ENCODE peak calls at places on chromosomes 5 and 9, in ten cellular contexts. L is left ventricle myocardium inferior; F is CD8-positive, alpha-beta T cell; J is heart right ventricle; Q is naive thymus-derived CD4-positive, alpha-beta T cell; C is right atrium auricular region; T is IMR-90; N is upper lobe of right lung; Z is right lobe of liver; X is Panc1. Y is an unnamed sample. For H3K4me1, the result is how much of the 10 kb centered on the place peaks cover.

GRCh38 chr5:167460449-167461020 is 830.9 kb upstream of the WWC1 start:
- DNase-seq in J (no peak), F (no peak), C (no peak), L (no peak), T (no peak), Q (no peak), Z (no peak), X (no peak), N (no peak), Y (no peak)

GRCh38 chr5:89342106-89342876 is 459.3 kb upstream of the MEF2C start:
- DNase-seq in Q (no peak), C (no peak), Z (no peak), L (no peak), X (no peak), J (no peak), F (no peak), N (no peak), T (peak), Y (peak)

GRCh38 chr9:14212697-14213420 is 101.1 kb downstream of the NFIB start:
- DNase-seq in N (no peak), C (no peak), L (no peak), Q (no peak), F (no peak), Z (no peak), J (no peak), X (no peak), T (no peak), Y (no peak)

GRCh38 chr9:112494153-112494552 is 7.5 kb downstream of the KIAA1958 start:
- DNase-seq in N (no peak), Q (no peak), J (no peak), L (no peak), F (no peak), X (no peak), Z (no peak), T (no peak), C (no peak), Y (no peak)

GRCh38 chr9:36858805-36859375 is 175.2 kb downstream of the PAX5 start:
- DNase-seq in L (no peak), T (no peak), Q (no peak), X (no peak), J (no peak), Z (no peak), F (no peak), N (no peak), C (no peak), Y (no peak)

GRCh38 chr5:137014731-137015130 is 484.4 kb downstream of the SPOCK1 start:
- DNase-seq in N (no peak), T (no peak), L (no peak), Z (no peak), Q (no peak), C (no peak), J (no peak), X (no peak), F (no peak), Y (no peak)

GRCh38 chr5:142115937-142116614 is 7.5 kb downstream of the NDFIP1 start:
- DNase-seq in X (no peak), L (no peak), Q (no peak), Z (no peak), F (no peak), T (peak), C (no peak), N (no peak), J (peak), Y (peak)

GRCh38 chr9:72065076-72065475 is 4.7 kb upstream of the C9orf57 start:
- DNase-seq in T (no peak), N (no peak), J (no peak), C (no peak), L (no peak), X (no peak), Q (no peak), Z (no peak), F (no peak), Y (no peak)

GRCh38 chr9:136437839-136438547 is 1.7 kb downstream of the INPP5E start:
- DNase-seq in L (no peak), Q (no peak), Z (no peak), T (peak), N (no peak), X (no peak), C (no peak), J (no peak), F (peak), Y (no peak)

GRCh38 chr5:133938932-133939331 is 29.5 kb downstream of the C5orf15 start:
- DNase-seq in J (no peak), F (no peak), L (no peak), T (no peak), Q (no peak), Z (no peak), N (no peak), C (no peak), X (no peak), Y (no peak)

GRCh38 chr9:91185193-91185886 is 176.4 kb downstream of the AUH start:
- DNase-seq in X (no peak), C (peak), T (no peak), N (no peak), J (no peak), F (no peak), Q (no peak), L (no peak), Z (no peak), Y (no peak)

GRCh38 chr9:91680998-91681397 is 257.4 kb upstream of the NFIL3 start:
- DNase-seq in N (no peak), T (no peak), Z (no peak), J (no peak), L (no peak), F (no peak), X (no peak), Q (no peak), C (peak), Y (no peak)

GRCh38 chr5:52947851-52948250 is 41.3 kb upstream of the ITGA2 start:
- DNase-seq in J (no peak), T (peak), N (no peak), Q (no peak), X (no peak), L (no peak), Z (no peak), C (no peak), F (no peak), Y (no peak)
- H3K4me1 ChIP-seq in J (under half), T (under half), N (under half), Q (under half), X (under half), L (under half), Z (under half), C (under half), F (under half), Y (under half)

DNA sequence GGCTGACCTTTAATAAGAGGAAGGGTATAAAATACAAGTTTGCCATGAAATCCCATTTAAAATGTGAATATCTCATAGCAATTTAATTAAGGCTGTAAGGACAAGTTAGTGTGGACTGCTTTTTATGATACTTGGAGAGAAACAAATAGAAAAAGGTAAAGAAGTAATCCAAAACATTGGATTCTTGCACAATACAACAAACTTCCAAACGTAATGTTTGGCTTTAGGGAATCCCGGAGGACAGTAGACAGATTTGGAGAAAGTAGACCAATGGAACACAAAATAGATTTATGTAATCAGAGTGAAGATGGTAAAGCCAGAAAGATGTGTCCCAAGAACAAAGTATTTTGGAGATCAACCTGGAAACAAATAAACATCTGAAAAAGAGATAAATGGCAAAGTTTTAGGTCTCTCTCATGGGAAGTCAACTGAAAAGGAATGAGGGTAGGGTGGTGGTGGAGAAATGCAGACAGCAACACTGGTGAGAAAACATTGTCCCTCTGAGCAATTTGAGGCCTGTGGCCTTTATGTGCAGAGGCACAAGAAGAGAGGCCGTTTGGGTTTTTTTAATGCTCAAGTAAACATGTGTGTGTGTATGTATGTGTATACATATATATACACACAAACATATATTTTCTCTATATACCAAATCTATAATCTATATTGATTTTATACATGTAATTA is 620.6 kb downstream of the PDE4D start:
- DNase-seq in J (no peak), T (no peak), N (no peak), L (no peak), X (no peak), C (no peak), F (no peak), Z (no peak), Q (no peak), Y (no peak)
- H3K4me1 ChIP-seq in J (under half), T (under half), N (under half), L (under half), X (under half), C (under half), F (under half), Z (under half), Q (under half), Y (under half)

GRCh38 chr9:128846680-128847030 is 17.1 kb upstream of the SPOUT1 start:
- DNase-seq in J (no peak), F (no peak), T (no peak), X (no peak), Q (no peak), C (no peak), N (no peak), Z (no peak), L (no peak), Y (no peak)
- H3K4me1 ChIP-seq in J (under half), F (under half), T (under half), X (under half), Q (under half), C (under half), N (under half), Z (under half), L (under half), Y (under half)

GRCh38 chr5:10600629-10601245 is 36.9 kb downstream of the ANKRD33B start:
- DNase-seq in T (no peak), J (no peak), L (no peak), X (no peak), C (no peak), Z (no peak), F (no peak), N (no peak), Q (no peak), Y (peak)

GRCh38 chr5:10601246-10602030 is 37.6 kb downstream of the ANKRD33B start:
- DNase-seq in J (peak), T (peak), X (no peak), F (no peak), Q (no peak), C (peak), N (peak), L (peak), Z (peak), Y (peak)

GRCh38 chr5:10596886-10597451 is 33.1 kb downstream of the ANKRD33B start:
- DNase-seq in X (no peak), J (no peak), T (no peak), N (no peak), C (no peak), L (no peak), Q (no peak), F (no peak), Z (no peak), Y (no peak)

GRCh38 chr5:10599828-10600227 is 36.0 kb downstream of the ANKRD33B start:
- DNase-seq in T (peak), C (no peak), Z (no peak), J (no peak), L (no peak), X (no peak), Q (no peak), N (no peak), F (no peak), Y (peak)

DNA sequence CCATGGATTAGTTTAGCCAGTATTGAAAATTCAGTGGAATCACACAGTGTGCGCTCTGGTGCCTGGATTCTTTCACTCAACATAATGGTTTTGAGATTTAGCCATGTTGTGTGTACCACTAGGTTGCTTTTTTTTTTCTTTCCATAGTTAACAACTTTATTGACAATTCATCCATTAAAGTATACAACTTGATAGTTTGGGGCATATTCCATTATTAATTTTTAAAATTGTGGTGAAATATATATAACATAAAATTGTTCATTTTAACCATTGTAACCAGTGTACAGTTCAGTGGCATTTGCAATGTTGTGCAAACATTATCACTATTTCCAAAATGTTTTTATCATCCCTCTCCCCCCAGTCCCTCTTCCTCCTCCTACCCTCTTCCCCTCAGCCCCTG is 35.2 kb downstream of the ANKRD33B start:
- DNase-seq in T (no peak), L (no peak), X (no peak), Z (no peak), Q (no peak), N (no peak), C (no peak), J (no peak), F (no peak), Y (no peak)
- H3K4me1 ChIP-seq in T (under half), L (half or more), X (under half), Z (under half), Q (under half), N (under half), C (under half), J (under half), F (under half), Y (under half)

Y was measured in fibroblast of lung.